ENCODE peak calls at places on chromosomes 6 and 20, in six cellular contexts. One of them, this sample, is unnamed.

GRCh38 chr6:73107016-73107415 is 118.3 kb downstream of the KHDC1L start:
- DNase-seq in H9: no peak
- DNase-seq in mesenchymal stem cell: no peak
- DNase-seq in H1: no peak
- DNase-seq in mesendoderm: no peak
- DNase-seq in neuronal stem cell: no peak
- DNase-seq in this sample: no peak

GRCh38 chr6:106939208-106939607 is 35.3 kb downstream of the CD24 start:
- DNase-seq in H9: no peak
- DNase-seq in mesenchymal stem cell: no peak
- DNase-seq in H1: no peak
- DNase-seq in mesendoderm: no peak
- DNase-seq in neuronal stem cell: no peak
- DNase-seq in this sample: no peak

GRCh38 chr6:129183681-129184216 is 300.8 kb downstream of the LAMA2 start:
- DNase-seq in H9: no peak
- DNase-seq in mesenchymal stem cell: peak
- DNase-seq in H1: no peak
- DNase-seq in mesendoderm: no peak
- DNase-seq in neuronal stem cell: no peak
- DNase-seq in this sample: peak

GRCh38 chr20:32162367-32162766 is 45.2 kb downstream of the PLAGL2 start:
- DNase-seq in H9: no peak
- DNase-seq in mesenchymal stem cell: no peak
- DNase-seq in H1: no peak
- DNase-seq in mesendoderm: no peak
- DNase-seq in neuronal stem cell: no peak
- DNase-seq in this sample: no peak

GRCh38 chr20:37397076-37397953 is 51.4 kb downstream of the SRC start:
- DNase-seq in H9: no peak
- DNase-seq in mesenchymal stem cell: no peak
- DNase-seq in H1: peak
- DNase-seq in mesendoderm: no peak
- DNase-seq in neuronal stem cell: no peak
- DNase-seq in this sample: no peak

GRCh38 chr20:46870041-46870440 is 24.6 kb upstream of the EYA2 start:
- DNase-seq in H9: no peak
- DNase-seq in mesenchymal stem cell: no peak
- DNase-seq in H1: no peak
- DNase-seq in mesendoderm: no peak
- DNase-seq in neuronal stem cell: no peak
- DNase-seq in this sample: no peak

GRCh38 chr20:43568706-43569105 is 9.9 kb downstream of the SGK2 start:
- DNase-seq in H9: no peak
- DNase-seq in mesenchymal stem cell: no peak
- DNase-seq in H1: no peak
- DNase-seq in mesendoderm: no peak
- DNase-seq in neuronal stem cell: no peak
- DNase-seq in this sample: no peak

GRCh38 chr6:170429457-170429856 is 122.9 kb downstream of the FAM120B start:
- DNase-seq in H9: no peak
- DNase-seq in mesenchymal stem cell: peak
- DNase-seq in H1: no peak
- DNase-seq in mesendoderm: peak
- DNase-seq in neuronal stem cell: no peak
- DNase-seq in this sample: no peak

GRCh38 chr6:121794630-121795029 is 359.2 kb downstream of the GJA1 start:
- DNase-seq in H9: no peak
- DNase-seq in mesenchymal stem cell: peak
- DNase-seq in H1: no peak
- DNase-seq in mesendoderm: peak
- DNase-seq in neuronal stem cell: no peak
- DNase-seq in this sample: peak

GRCh38 chr20:45489083-45489531 is 19.6 kb downstream of the WFDC2 start:
- DNase-seq in H9: no peak
- DNase-seq in mesenchymal stem cell: no peak
- DNase-seq in H1: no peak
- DNase-seq in mesendoderm: peak
- DNase-seq in neuronal stem cell: no peak
- DNase-seq in this sample: no peak

GRCh38 chr20:2845607-2846006 is 5.1 kb downstream of the VPS16 start:
- DNase-seq in H9: no peak
- DNase-seq in mesenchymal stem cell: no peak
- DNase-seq in H1: no peak
- DNase-seq in mesendoderm: no peak
- DNase-seq in neuronal stem cell: no peak
- DNase-seq in this sample: no peak

GRCh38 chr6:119609865-119610264 is 260.3 kb upstream of the MAN1A1 start:
- DNase-seq in H9: no peak
- DNase-seq in mesenchymal stem cell: no peak
- DNase-seq in H1: no peak
- DNase-seq in mesendoderm: no peak
- DNase-seq in neuronal stem cell: no peak
- DNase-seq in this sample: no peak

GRCh38 chr20:51729771-51730170 is 38.4 kb downstream of the ATP9A start:
- DNase-seq in H9: no peak
- DNase-seq in mesenchymal stem cell: no peak
- DNase-seq in H1: no peak
- DNase-seq in mesendoderm: no peak
- DNase-seq in neuronal stem cell: no peak
- DNase-seq in this sample: no peak

GRCh38 chr20:38198238-38198861 is 33.3 kb upstream of the TGM2 start:
- DNase-seq in H9: no peak
- DNase-seq in mesenchymal stem cell: peak
- DNase-seq in H1: no peak
- DNase-seq in mesendoderm: no peak
- DNase-seq in neuronal stem cell: no peak
- DNase-seq in this sample: peak

GRCh38 chr20:58839991-58840747 is 10.5 kb downstream of the GNAS-AS1 start:
- DNase-seq in H9: no peak
- DNase-seq in mesenchymal stem cell: no peak
- DNase-seq in H1: no peak
- DNase-seq in mesendoderm: peak
- DNase-seq in neuronal stem cell: no peak
- DNase-seq in this sample: no peak

GRCh38 chr20:33373735-33374605 is 27.3 kb downstream of the CDK5RAP1 start:
- DNase-seq in H9: no peak
- DNase-seq in mesenchymal stem cell: peak
- DNase-seq in H1: no peak
- DNase-seq in mesendoderm: no peak
- DNase-seq in neuronal stem cell: no peak
- DNase-seq in this sample: peak

GRCh38 chr6:130296854-130297253 is 69.0 kb upstream of the TMEM200A start:
- DNase-seq in H9: no peak
- DNase-seq in mesenchymal stem cell: no peak
- DNase-seq in H1: no peak
- DNase-seq in mesendoderm: peak
- DNase-seq in neuronal stem cell: no peak
- DNase-seq in this sample: no peak

GRCh38 chr6:126312013-126312665 is 27.8 kb upstream of the CENPW start:
- DNase-seq in H9: peak
- DNase-seq in mesenchymal stem cell: peak
- DNase-seq in H1: no peak
- DNase-seq in mesendoderm: peak
- DNase-seq in neuronal stem cell: no peak
- DNase-seq in this sample: no peak

GRCh38 chr6:170385506-170385905 is 78.9 kb downstream of the FAM120B start:
- DNase-seq in H9: no peak
- DNase-seq in mesenchymal stem cell: no peak
- DNase-seq in H1: no peak
- DNase-seq in mesendoderm: no peak
- DNase-seq in neuronal stem cell: no peak
- DNase-seq in this sample: no peak

GRCh38 chr20:48739395-48740268 is 88.2 kb downstream of the PREX1 start:
- DNase-seq in H9: no peak
- DNase-seq in mesenchymal stem cell: no peak
- DNase-seq in H1: no peak
- DNase-seq in mesendoderm: no peak
- DNase-seq in neuronal stem cell: no peak
- DNase-seq in this sample: no peak

GRCh38 chr20:63740070-63740500 is 509 bp downstream of the SLC2A4RG start:
- DNase-seq in H9: peak
- DNase-seq in mesenchymal stem cell: peak
- DNase-seq in H1: no peak
- DNase-seq in mesendoderm: peak
- DNase-seq in neuronal stem cell: peak
- DNase-seq in this sample: peak

GRCh38 chr20:58224974-58225373 is 3.5 kb downstream of the ANKRD60 start:
- DNase-seq in H9: no peak
- DNase-seq in mesenchymal stem cell: no peak
- DNase-seq in H1: no peak
- DNase-seq in mesendoderm: no peak
- DNase-seq in neuronal stem cell: no peak
- DNase-seq in this sample: peak

GRCh38 chr6:83708970-83709747 is at the start of gene SNAP91:
- DNase-seq in H9: peak
- DNase-seq in mesenchymal stem cell: peak
- DNase-seq in H1: peak
- DNase-seq in mesendoderm: peak
- DNase-seq in neuronal stem cell: peak
- DNase-seq in this sample: no peak

GRCh38 chr20:63033635-63034510 is 27.1 kb upstream of the BHLHE23 start:
- DNase-seq in H9: no peak
- DNase-seq in mesenchymal stem cell: no peak
- DNase-seq in H1: no peak
- DNase-seq in mesendoderm: no peak
- DNase-seq in neuronal stem cell: no peak
- DNase-seq in this sample: no peak

DNA sequence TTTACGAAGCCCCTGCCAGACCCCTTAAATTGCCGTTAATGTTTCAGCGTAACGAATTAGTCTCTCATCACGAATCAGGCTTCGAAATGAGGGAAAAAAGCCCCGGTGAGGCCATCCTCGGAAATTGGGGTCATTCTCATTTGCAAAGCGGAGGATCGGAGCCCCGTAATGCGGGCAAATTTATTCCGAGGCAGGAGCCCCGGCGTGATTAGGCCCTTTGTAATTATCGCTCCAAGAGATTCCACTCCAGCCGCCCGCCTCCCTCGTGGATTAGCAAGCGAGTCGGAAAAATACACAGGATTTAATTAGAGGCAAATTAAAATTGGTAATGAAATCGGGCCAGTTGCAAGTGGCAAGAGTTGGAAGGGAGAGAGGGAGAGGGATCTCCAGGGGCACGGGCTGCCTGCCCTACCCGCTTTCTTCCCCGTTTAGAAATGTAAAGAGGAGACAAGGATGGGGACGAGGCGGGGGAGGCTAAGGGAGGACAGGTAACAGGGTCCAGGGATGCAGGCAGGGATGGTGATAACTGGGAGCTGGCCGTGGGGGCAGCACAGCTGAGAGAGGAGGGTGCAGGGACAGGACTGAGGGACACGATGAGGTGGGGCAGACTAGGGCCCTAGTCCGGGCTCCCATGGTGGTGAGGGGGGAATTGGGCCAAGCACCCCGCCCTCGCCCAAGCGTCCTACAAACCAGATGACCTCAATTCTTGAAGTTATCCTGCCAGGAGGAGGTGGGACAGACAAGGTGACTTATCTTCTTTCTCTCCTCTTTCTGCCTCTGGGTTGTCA is 44.6 kb upstream of the MDFI start:
- DNase-seq in H9: no peak
- DNase-seq in mesenchymal stem cell: no peak
- DNase-seq in H1: no peak
- DNase-seq in mesendoderm: no peak
- DNase-seq in neuronal stem cell: no peak
- DNase-seq in this sample: no peak
- H2AK5ac ChIP-seq in H9: no peak
- H2AK5ac ChIP-seq in mesenchymal stem cell: no peak
- H2AK5ac ChIP-seq in H1: no peak
- H2AK5ac ChIP-seq in mesendoderm: no peak
- H2AK5ac ChIP-seq in neuronal stem cell: no peak
- H2AK5ac ChIP-seq in this sample: no peak

DNA sequence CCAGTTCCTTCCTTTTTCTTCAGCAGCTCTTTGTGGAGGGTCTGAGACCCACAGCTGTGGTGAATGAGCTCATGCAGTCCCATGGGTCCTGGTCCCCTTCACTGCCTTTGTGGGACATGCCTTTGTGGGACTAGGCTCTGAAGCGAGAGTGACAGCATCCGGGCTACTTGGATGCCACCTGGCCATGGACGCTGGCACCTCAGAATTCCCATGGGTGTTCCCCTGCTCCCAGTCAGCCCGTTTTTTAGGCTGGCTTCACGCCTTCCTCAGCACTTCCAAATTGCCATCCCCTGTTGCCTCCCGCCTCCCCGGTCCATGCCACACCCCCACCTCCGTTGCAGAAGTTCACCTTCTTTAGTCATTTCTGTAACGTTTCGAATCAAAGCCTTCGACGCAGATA is 45.1 kb downstream of the RAMACL start:
- DNase-seq in H9: no peak
- DNase-seq in mesenchymal stem cell: no peak
- DNase-seq in H1: no peak
- DNase-seq in mesendoderm: no peak
- DNase-seq in neuronal stem cell: no peak
- DNase-seq in this sample: no peak
- H2AK5ac ChIP-seq in H9: no peak
- H2AK5ac ChIP-seq in mesenchymal stem cell: no peak
- H2AK5ac ChIP-seq in H1: peak
- H2AK5ac ChIP-seq in mesendoderm: no peak
- H2AK5ac ChIP-seq in neuronal stem cell: no peak
- H2AK5ac ChIP-seq in this sample: no peak

GRCh38 chr20:4136967-4137334 is 121.6 kb upstream of the RNF24 start:
- DNase-seq in H9: no peak
- DNase-seq in mesenchymal stem cell: no peak
- DNase-seq in H1: no peak
- DNase-seq in mesendoderm: no peak
- DNase-seq in neuronal stem cell: no peak
- DNase-seq in this sample: no peak

GRCh38 chr20:4134861-4135379 is 119.6 kb upstream of the RNF24 start:
- DNase-seq in H9: no peak
- DNase-seq in mesenchymal stem cell: no peak
- DNase-seq in H1: no peak
- DNase-seq in mesendoderm: no peak
- DNase-seq in neuronal stem cell: no peak
- DNase-seq in this sample: no peak

GRCh38 chr20:4135385-4136077 is 120.2 kb upstream of the RNF24 start:
- DNase-seq in H9: peak
- DNase-seq in mesenchymal stem cell: peak
- DNase-seq in H1: peak
- DNase-seq in mesendoderm: peak
- DNase-seq in neuronal stem cell: no peak
- DNase-seq in this sample: peak

GRCh38 chr20:4138056-4138455 is 122.7 kb upstream of the RNF24 start:
- DNase-seq in H9: no peak
- DNase-seq in mesenchymal stem cell: no peak
- DNase-seq in H1: no peak
- DNase-seq in mesendoderm: no peak
- DNase-seq in neuronal stem cell: no peak
- DNase-seq in this sample: no peak

GRCh38 chr20:4136078-4136966 is 121.0 kb upstream of the RNF24 start:
- DNase-seq in H9: no peak
- DNase-seq in mesenchymal stem cell: peak
- DNase-seq in H1: no peak
- DNase-seq in mesendoderm: peak
- DNase-seq in neuronal stem cell: no peak
- DNase-seq in this sample: peak
- H2AK5ac ChIP-seq in H9: no peak
- H2AK5ac ChIP-seq in mesenchymal stem cell: peak
- H2AK5ac ChIP-seq in H1: no peak
- H2AK5ac ChIP-seq in mesendoderm: peak
- H2AK5ac ChIP-seq in neuronal stem cell: peak
- H2AK5ac ChIP-seq in this sample: peak

GRCh38 chr6:134911532-134911931 is 38.4 kb downstream of the ALDH8A1 start:
- DNase-seq in H9: no peak
- DNase-seq in mesenchymal stem cell: peak
- DNase-seq in H1: no peak
- DNase-seq in mesendoderm: no peak
- DNase-seq in neuronal stem cell: no peak
- DNase-seq in this sample: peak
- H2AK5ac ChIP-seq in H9: no peak
- H2AK5ac ChIP-seq in mesenchymal stem cell: peak
- H2AK5ac ChIP-seq in H1: no peak
- H2AK5ac ChIP-seq in mesendoderm: no peak
- H2AK5ac ChIP-seq in neuronal stem cell: no peak
- H2AK5ac ChIP-seq in this sample: peak